ENCODE peak calls at places on chromosomes 12 and 14, in ten cellular contexts. One of them, this sample, is unnamed.

GRCh38 chr14:54177861-54178591 is 218.8 kb upstream of the CDKN3 start:
- DNase-seq in epithelial cell of esophagus: no peak
- DNase-seq in mucosa of descending colon: no peak
- DNase-seq in spleen: no peak
- DNase-seq in H9: no peak
- DNase-seq in CD4-positive, alpha-beta T cell: no peak
- DNase-seq in body of pancreas: no peak
- DNase-seq in OCI-LY7: no peak
- DNase-seq in mammary epithelial cell: no peak
- DNase-seq in pancreas: no peak
- DNase-seq in this sample: no peak

GRCh38 chr14:41541333-41541732 is 65.3 kb upstream of the LRFN5 start:
- DNase-seq in spleen: no peak
- DNase-seq in mucosa of descending colon: no peak
- DNase-seq in body of pancreas: no peak
- DNase-seq in mammary epithelial cell: no peak
- DNase-seq in OCI-LY7: no peak
- DNase-seq in pancreas: no peak
- DNase-seq in epithelial cell of esophagus: no peak
- DNase-seq in H9: no peak
- DNase-seq in CD4-positive, alpha-beta T cell: no peak
- DNase-seq in this sample: no peak

GRCh38 chr14:75142494-75142893 is 15.6 kb upstream of the NEK9 start:
- DNase-seq in H9: no peak
- DNase-seq in pancreas: no peak
- DNase-seq in CD4-positive, alpha-beta T cell: no peak
- DNase-seq in mammary epithelial cell: no peak
- DNase-seq in OCI-LY7: no peak
- DNase-seq in spleen: no peak
- DNase-seq in mucosa of descending colon: no peak
- DNase-seq in body of pancreas: no peak
- DNase-seq in epithelial cell of esophagus: no peak
- DNase-seq in this sample: no peak

GRCh38 chr14:61565836-61566536 is 129.3 kb upstream of the HIF1A start:
- DNase-seq in epithelial cell of esophagus: peak; percentile 85
- DNase-seq in CD4-positive, alpha-beta T cell: no peak
- DNase-seq in body of pancreas: no peak
- DNase-seq in H9: no peak
- DNase-seq in mammary epithelial cell: peak; percentile 73
- DNase-seq in pancreas: no peak
- DNase-seq in OCI-LY7: no peak
- DNase-seq in spleen: no peak
- DNase-seq in mucosa of descending colon: no peak
- DNase-seq in this sample: no peak

GRCh38 chr14:35416108-35416750 is 11.7 kb upstream of the NFKBIA start:
- DNase-seq in pancreas: no peak
- DNase-seq in mucosa of descending colon: no peak
- DNase-seq in epithelial cell of esophagus: no peak
- DNase-seq in CD4-positive, alpha-beta T cell: peak; percentile 56
- DNase-seq in body of pancreas: no peak
- DNase-seq in spleen: no peak
- DNase-seq in OCI-LY7: no peak
- DNase-seq in H9: no peak
- DNase-seq in mammary epithelial cell: no peak
- DNase-seq in this sample: no peak

GRCh38 chr12:109736552-109737108 is 23.0 kb downstream of the FAM222A start:
- DNase-seq in mucosa of descending colon: peak; percentile 41
- DNase-seq in spleen: peak; percentile 61
- DNase-seq in H9: peak; percentile 92
- DNase-seq in CD4-positive, alpha-beta T cell: peak; percentile 12
- DNase-seq in mammary epithelial cell: no peak
- DNase-seq in OCI-LY7: no peak
- DNase-seq in epithelial cell of esophagus: peak; percentile 45
- DNase-seq in pancreas: peak; percentile 22
- DNase-seq in body of pancreas: peak; percentile 51
- DNase-seq in this sample: peak; percentile 67

GRCh38 chr14:50619569-50620141 is 48.5 kb downstream of the SAV1 start:
- DNase-seq in mammary epithelial cell: peak; percentile 32
- DNase-seq in H9: no peak
- DNase-seq in body of pancreas: no peak
- DNase-seq in spleen: no peak
- DNase-seq in CD4-positive, alpha-beta T cell: no peak
- DNase-seq in OCI-LY7: peak; percentile 53
- DNase-seq in epithelial cell of esophagus: peak; percentile 60
- DNase-seq in pancreas: no peak
- DNase-seq in mucosa of descending colon: no peak
- DNase-seq in this sample: no peak

GRCh38 chr12:108833757-108834472 is 23.5 kb downstream of the SSH1 start:
- DNase-seq in body of pancreas: peak; percentile 57
- DNase-seq in pancreas: no peak
- DNase-seq in spleen: peak; percentile 25
- DNase-seq in mammary epithelial cell: peak; percentile 44
- DNase-seq in H9: no peak
- DNase-seq in epithelial cell of esophagus: no peak
- DNase-seq in CD4-positive, alpha-beta T cell: no peak
- DNase-seq in mucosa of descending colon: no peak
- DNase-seq in OCI-LY7: no peak
- DNase-seq in this sample: no peak

GRCh38 chr14:29930283-29930682 is 2.6 kb upstream of the PRKD1 start:
- DNase-seq in OCI-LY7: no peak
- DNase-seq in pancreas: no peak
- DNase-seq in mammary epithelial cell: no peak
- DNase-seq in epithelial cell of esophagus: peak; percentile 20
- DNase-seq in H9: no peak
- DNase-seq in CD4-positive, alpha-beta T cell: no peak
- DNase-seq in spleen: no peak
- DNase-seq in body of pancreas: no peak
- DNase-seq in mucosa of descending colon: no peak
- DNase-seq in this sample: no peak

GRCh38 chr12:12550277-12550676 is 12.4 kb downstream of the DUSP16 start:
- DNase-seq in spleen: no peak
- DNase-seq in OCI-LY7: no peak
- DNase-seq in mammary epithelial cell: no peak
- DNase-seq in pancreas: no peak
- DNase-seq in mucosa of descending colon: no peak
- DNase-seq in CD4-positive, alpha-beta T cell: no peak
- DNase-seq in epithelial cell of esophagus: no peak
- DNase-seq in body of pancreas: no peak
- DNase-seq in H9: no peak
- DNase-seq in this sample: no peak

GRCh38 chr14:33676135-33676566 is 274.7 kb downstream of the EGLN3 start:
- DNase-seq in epithelial cell of esophagus: peak; percentile 53
- DNase-seq in pancreas: no peak
- DNase-seq in body of pancreas: peak; percentile 20
- DNase-seq in mucosa of descending colon: peak; percentile 20
- DNase-seq in mammary epithelial cell: peak; percentile 27
- DNase-seq in spleen: no peak
- DNase-seq in H9: peak; percentile 89
- DNase-seq in OCI-LY7: no peak
- DNase-seq in CD4-positive, alpha-beta T cell: no peak
- DNase-seq in this sample: peak; percentile 78

GRCh38 chr12:54759751-54760150 is 94.6 kb upstream of the MUCL1 start:
- DNase-seq in H9: peak; percentile 74
- DNase-seq in mammary epithelial cell: peak; percentile 52
- DNase-seq in pancreas: no peak
- DNase-seq in mucosa of descending colon: no peak
- DNase-seq in OCI-LY7: peak; percentile 54
- DNase-seq in epithelial cell of esophagus: peak; percentile 57
- DNase-seq in spleen: no peak
- DNase-seq in CD4-positive, alpha-beta T cell: no peak
- DNase-seq in body of pancreas: peak; percentile 21
- DNase-seq in this sample: no peak

GRCh38 chr14:32286602-32287001 is 42.5 kb upstream of the AKAP6 start:
- DNase-seq in body of pancreas: no peak
- DNase-seq in CD4-positive, alpha-beta T cell: no peak
- DNase-seq in OCI-LY7: no peak
- DNase-seq in mammary epithelial cell: no peak
- DNase-seq in spleen: no peak
- DNase-seq in H9: no peak
- DNase-seq in epithelial cell of esophagus: no peak
- DNase-seq in mucosa of descending colon: no peak
- DNase-seq in pancreas: no peak
- DNase-seq in this sample: no peak

DNA sequence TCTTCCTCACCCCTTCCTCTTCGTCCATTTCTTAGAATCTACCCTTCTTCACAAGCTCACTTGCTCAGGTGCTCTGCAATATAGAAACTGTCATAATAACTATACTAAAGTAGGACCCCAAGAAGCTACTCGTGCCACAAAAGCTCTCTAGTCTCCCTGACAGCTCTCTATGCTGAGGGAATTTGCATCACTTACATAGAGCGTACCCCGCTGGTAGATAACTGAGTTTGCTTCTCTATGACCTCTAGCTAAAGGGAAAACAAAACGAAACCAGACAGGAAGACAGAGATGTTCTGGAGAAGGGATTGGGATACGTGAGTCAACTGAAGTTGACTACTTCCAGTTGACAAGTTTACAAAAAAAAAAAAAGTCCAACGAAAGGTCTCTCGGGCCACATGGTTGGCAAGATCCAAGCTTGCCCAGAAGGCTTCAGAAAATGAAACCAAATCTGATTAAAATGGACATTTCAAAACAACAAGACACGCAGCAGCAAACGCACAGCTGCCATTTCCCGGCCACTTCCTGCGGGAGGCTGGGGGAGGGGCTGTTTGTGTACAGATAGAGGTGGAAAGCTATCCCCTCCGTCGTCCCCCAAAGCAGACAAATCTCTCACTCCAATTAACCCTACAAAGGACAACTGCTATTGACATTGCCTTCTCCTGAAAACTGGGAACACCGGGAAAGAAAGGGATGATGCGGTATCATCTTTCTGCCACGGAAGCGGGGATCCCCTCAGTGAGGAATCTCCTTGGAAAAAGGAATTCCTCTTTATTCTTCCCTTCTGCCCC is 1.3 kb downstream of the BAZ2A start:
- DNase-seq in OCI-LY7: peak; percentile 83
- DNase-seq in pancreas: peak; percentile 73
- DNase-seq in mammary epithelial cell: peak; percentile 60
- DNase-seq in epithelial cell of esophagus: peak; percentile 39
- DNase-seq in H9: no peak
- DNase-seq in mucosa of descending colon: peak; percentile 78
- DNase-seq in body of pancreas: peak; percentile 77
- DNase-seq in spleen: peak; percentile 93
- DNase-seq in CD4-positive, alpha-beta T cell: peak; percentile 56
- DNase-seq in this sample: peak; percentile 76
- TF ChIP-seq CTCF in OCI-LY7: no peak
- TF ChIP-seq CTCF in pancreas: no peak
- TF ChIP-seq CTCF in mammary epithelial cell: no peak
- TF ChIP-seq CTCF in epithelial cell of esophagus: no peak
- TF ChIP-seq CTCF in H9: no peak
- TF ChIP-seq CTCF in mucosa of descending colon: no peak
- TF ChIP-seq CTCF in body of pancreas: no peak
- TF ChIP-seq CTCF in spleen: no peak
- TF ChIP-seq CTCF in CD4-positive, alpha-beta T cell: no peak
- TF ChIP-seq CTCF in this sample: no peak

GRCh38 chr14:59428581-59429012 is 36.6 kb downstream of the GPR135 start:
- DNase-seq in pancreas: no peak
- DNase-seq in mucosa of descending colon: no peak
- DNase-seq in spleen: no peak
- DNase-seq in mammary epithelial cell: peak; percentile 33
- DNase-seq in body of pancreas: no peak
- DNase-seq in OCI-LY7: peak; percentile 19
- DNase-seq in epithelial cell of esophagus: no peak
- DNase-seq in H9: no peak
- DNase-seq in CD4-positive, alpha-beta T cell: no peak
- DNase-seq in this sample: no peak
- TF ChIP-seq CTCF in pancreas: no peak
- TF ChIP-seq CTCF in mucosa of descending colon: no peak
- TF ChIP-seq CTCF in spleen: no peak
- TF ChIP-seq CTCF in mammary epithelial cell: peak; percentile 6
- TF ChIP-seq CTCF in body of pancreas: no peak
- TF ChIP-seq CTCF in OCI-LY7: peak; percentile 54
- TF ChIP-seq CTCF in epithelial cell of esophagus: peak; percentile 26
- TF ChIP-seq CTCF in H9: no peak
- TF ChIP-seq CTCF in CD4-positive, alpha-beta T cell: no peak
- TF ChIP-seq CTCF in this sample: no peak

DNA sequence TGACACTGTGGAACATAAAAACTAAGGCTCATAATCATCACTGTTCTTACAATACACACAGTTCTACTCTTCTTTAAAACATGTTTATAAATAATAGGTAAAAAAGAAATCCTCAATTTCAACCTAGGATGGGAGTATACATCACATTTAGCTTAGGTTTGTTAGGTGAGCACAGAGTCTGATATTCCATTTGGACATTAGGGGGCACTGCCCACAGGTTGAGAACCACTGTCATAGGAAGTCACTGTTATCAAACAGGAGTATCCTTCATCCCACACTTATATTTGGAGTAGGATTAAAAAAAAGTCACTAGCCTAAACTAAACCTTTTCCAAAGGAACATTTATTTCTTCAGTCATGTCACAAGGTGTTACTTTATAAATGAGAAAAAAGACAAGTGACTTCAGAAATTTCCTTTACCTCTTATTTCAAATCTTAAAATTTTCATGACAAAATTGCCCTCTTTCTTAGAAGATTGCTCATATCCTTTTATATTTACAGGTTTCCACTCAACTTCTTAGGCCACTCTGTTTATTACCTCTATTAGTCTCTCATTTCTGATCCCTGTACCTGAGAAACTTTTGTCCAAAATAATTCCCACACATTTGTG is 240.6 kb downstream of the CPNE8 start:
- DNase-seq in mammary epithelial cell: peak; percentile 24
- DNase-seq in pancreas: no peak
- DNase-seq in OCI-LY7: peak; percentile 3
- DNase-seq in epithelial cell of esophagus: peak; percentile 55
- DNase-seq in mucosa of descending colon: no peak
- DNase-seq in spleen: no peak
- DNase-seq in body of pancreas: no peak
- DNase-seq in CD4-positive, alpha-beta T cell: no peak
- DNase-seq in H9: no peak
- DNase-seq in this sample: peak; percentile 24
- TF ChIP-seq CTCF in mammary epithelial cell: peak; percentile 63
- TF ChIP-seq CTCF in pancreas: peak; percentile 9
- TF ChIP-seq CTCF in OCI-LY7: peak; percentile 72
- TF ChIP-seq CTCF in epithelial cell of esophagus: peak; percentile 78
- TF ChIP-seq CTCF in mucosa of descending colon: peak; percentile 37
- TF ChIP-seq CTCF in spleen: peak; percentile 20
- TF ChIP-seq CTCF in body of pancreas: no peak
- TF ChIP-seq CTCF in CD4-positive, alpha-beta T cell: no peak
- TF ChIP-seq CTCF in H9: peak; percentile 75
- TF ChIP-seq CTCF in this sample: peak; percentile 53

DNA sequence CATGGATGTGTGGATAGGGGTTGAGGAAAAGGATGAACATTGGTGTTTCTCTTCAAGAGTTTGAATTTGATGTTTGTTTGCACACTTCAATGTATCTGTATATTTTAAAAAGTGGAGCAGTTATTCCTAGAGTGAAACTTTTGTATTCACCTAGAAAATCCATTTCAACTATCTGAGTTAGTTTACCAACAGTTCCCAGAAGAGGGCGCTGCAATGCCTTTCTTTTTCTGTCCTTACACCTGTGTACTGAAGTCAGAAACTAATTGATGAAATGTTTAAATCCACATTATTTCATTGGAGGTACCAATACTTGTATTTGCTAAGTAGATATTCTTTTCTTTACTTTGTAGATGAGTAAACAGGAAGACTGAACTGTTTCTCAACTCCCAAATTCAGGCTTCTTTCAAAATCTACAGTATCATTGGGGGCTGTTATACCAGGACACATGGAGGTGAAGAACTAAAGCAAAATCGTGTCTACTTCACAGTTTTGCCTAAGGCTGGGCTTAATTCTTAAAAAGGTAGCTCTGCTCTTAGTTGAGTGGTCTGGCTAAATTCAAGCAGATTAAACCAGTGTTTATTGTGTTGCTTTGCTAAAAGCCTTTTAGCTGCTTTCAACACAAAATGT is 26.6 kb upstream of the KLRB1 start:
- DNase-seq in mucosa of descending colon: no peak
- DNase-seq in mammary epithelial cell: peak; percentile 39
- DNase-seq in pancreas: peak; percentile 52
- DNase-seq in spleen: no peak
- DNase-seq in body of pancreas: peak; percentile 72
- DNase-seq in epithelial cell of esophagus: peak; percentile 68
- DNase-seq in CD4-positive, alpha-beta T cell: peak; percentile 55
- DNase-seq in OCI-LY7: peak; percentile 83
- DNase-seq in H9: no peak
- DNase-seq in this sample: peak; percentile 27
- TF ChIP-seq CTCF in mucosa of descending colon: peak; percentile 33
- TF ChIP-seq CTCF in mammary epithelial cell: peak; percentile 62
- TF ChIP-seq CTCF in pancreas: peak; percentile 50
- TF ChIP-seq CTCF in spleen: peak; percentile 79
- TF ChIP-seq CTCF in body of pancreas: peak; percentile 67
- TF ChIP-seq CTCF in epithelial cell of esophagus: peak; percentile 74
- TF ChIP-seq CTCF in CD4-positive, alpha-beta T cell: peak; percentile 87
- TF ChIP-seq CTCF in OCI-LY7: peak; percentile 100
- TF ChIP-seq CTCF in H9: peak; percentile 90
- TF ChIP-seq CTCF in this sample: peak; percentile 76